ENCODE peak calls at places on chromosomes 3 and 15, in five cellular contexts. Q, Z, N, Y and R are unnamed samples.

GRCh38 chr3:45124379-45124778 is 21.8 kb downstream of the CDCP1 start:
- DNase-seq in Q (peak), Z (no peak), N (peak), Y (no peak), R (peak)

GRCh38 chr3:4418156-4418555 is 48.9 kb downstream of the SUMF1 start:
- DNase-seq in Q (no peak), Z (no peak), N (no peak), Y (no peak), R (no peak)

GRCh38 chr3:103169289-103169688 is 734.5 kb downstream of the ZPLD1 start:
- DNase-seq in Q (peak), Z (no peak), N (no peak), Y (no peak), R (no peak)

GRCh38 chr15:85525755-85526154 is 145.4 kb downstream of the AKAP13 start:
- DNase-seq in Q (no peak), Z (no peak), N (no peak), Y (no peak), R (no peak)

GRCh38 chr3:65481085-65481484 is 557.6 kb downstream of the MAGI1 start:
- DNase-seq in Q (no peak), Z (no peak), N (no peak), Y (no peak), R (no peak)

GRCh38 chr3:177482048-177482741 is 284.9 kb upstream of the TBL1XR1 start:
- DNase-seq in Q (peak), Z (no peak), N (no peak), Y (no peak), R (no peak)

GRCh38 chr3:146546366-146546965 is 2.1 kb upstream of the PLSCR1 start:
- DNase-seq in Q (peak), Z (no peak), N (no peak), Y (no peak), R (no peak)

GRCh38 chr3:58236527-58237237 is 910 bp upstream of the ABHD6 start:
- DNase-seq in Q (peak), Z (no peak), N (no peak), Y (no peak), R (no peak)

GRCh38 chr3:64343692-64344440 is 118.6 kb upstream of the PRICKLE2 start:
- DNase-seq in Q (no peak), Z (no peak), N (no peak), Y (no peak), R (no peak)

GRCh38 chr15:84797212-84797611 is 19.9 kb upstream of the ALPK3 start:
- DNase-seq in Q (no peak), Z (no peak), N (no peak), Y (no peak), R (no peak)

GRCh38 chr3:169323580-169324453 is 339.7 kb downstream of the MECOM start:
- DNase-seq in Q (no peak), Z (no peak), N (no peak), Y (no peak), R (no peak)

GRCh38 chr15:84773716-84774115 is 25.3 kb downstream of the ZNF592 start:
- DNase-seq in Q (no peak), Z (no peak), N (no peak), Y (no peak), R (no peak)

GRCh38 chr3:43291546-43291945 is 5.2 kb downstream of the SNRK start:
- DNase-seq in Q (no peak), Z (no peak), N (no peak), Y (no peak), R (no peak)

GRCh38 chr3:125990253-125990970 is 21.4 kb downstream of the ROPN1B start:
- DNase-seq in Q (peak), Z (peak), N (peak), Y (peak), R (no peak)

GRCh38 chr3:21839592-21839991 is 88.6 kb upstream of the ZNF385D start:
- DNase-seq in Q (peak), Z (no peak), N (no peak), Y (no peak), R (peak)

GRCh38 chr15:75647370-75648155 is at the start of gene SNX33:
- DNase-seq in Q (peak), Z (no peak), N (peak), Y (no peak), R (no peak)

GRCh38 chr3:183638092-183638644 is 2.7 kb downstream of the KLHL24 start:
- DNase-seq in Q (peak), Z (no peak), N (no peak), Y (no peak), R (no peak)

GRCh38 chr15:60905587-60905986 is 323.5 kb downstream of the RORA start:
- DNase-seq in Q (no peak), Z (no peak), N (no peak), Y (no peak), R (no peak)

GRCh38 chr3:112894258-112894657 is 47.6 kb upstream of the CD200R1L start:
- DNase-seq in Q (peak), Z (no peak), N (no peak), Y (no peak), R (no peak)

GRCh38 chr3:19151171-19151570 is 2.9 kb downstream of the KCNH8 start:
- DNase-seq in Q (no peak), Z (no peak), N (no peak), Y (no peak), R (no peak)

GRCh38 chr15:90871097-90871715 is 2.8 kb downstream of the FURIN start:
- DNase-seq in Q (no peak), Z (no peak), N (peak), Y (no peak), R (no peak)

GRCh38 chr15:64379216-64379960 is 1.9 kb downstream of the PCLAF start:
- DNase-seq in Q (no peak), Z (no peak), N (no peak), Y (no peak), R (no peak)

GRCh38 chr15:41975679-41976078 is 3.3 kb upstream of the EHD4 start:
- DNase-seq in Q (no peak), Z (no peak), N (no peak), Y (no peak), R (no peak)

GRCh38 chr15:89654311-89654761 is 931 bp downstream of the KIF7 start:
- DNase-seq in Q (peak), Z (no peak), N (no peak), Y (no peak), R (no peak)

GRCh38 chr15:59437777-59438574 is at the start of gene FAM81A:
- DNase-seq in Q (peak), Z (no peak), N (peak), Y (no peak), R (peak)

GRCh38 chr3:57673158-57673557 is 19.7 kb downstream of the DENND6A start:
- DNase-seq in Q (no peak), Z (no peak), N (no peak), Y (no peak), R (no peak)

GRCh38 chr3:159130108-159130507 is 328.3 kb downstream of the MFSD1 start:
- DNase-seq in Q (peak), Z (no peak), N (no peak), Y (no peak), R (no peak)

GRCh38 chr3:194082596-194083220 is 53.2 kb upstream of the HES1 start:
- DNase-seq in Q (no peak), Z (no peak), N (no peak), Y (no peak), R (peak)

GRCh38 chr3:50953825-50954224 is 279.1 kb downstream of the DOCK3 start:
- DNase-seq in Q (no peak), Z (no peak), N (no peak), Y (no peak), R (no peak)

GRCh38 chr3:50950591-50950990 is 275.9 kb downstream of the DOCK3 start:
- DNase-seq in Q (no peak), Z (no peak), N (no peak), Y (no peak), R (no peak)
- H3K4me3 ChIP-seq in Q (no peak), Z (peak), N (no peak), Y (no peak), R (no peak)

GRCh38 chr3:178588593-178588992 is 52.4 kb downstream of the KCNMB2 start:
- DNase-seq in Q (no peak), Z (no peak), N (no peak), Y (no peak), R (no peak)

GRCh38 chr3:178583963-178584575 is 47.8 kb downstream of the KCNMB2 start:
- DNase-seq in Q (no peak), Z (no peak), N (no peak), Y (no peak), R (no peak)

GRCh38 chr3:178584722-178585121 is 48.5 kb downstream of the KCNMB2 start:
- DNase-seq in Q (no peak), Z (no peak), N (no peak), Y (no peak), R (no peak)

GRCh38 chr3:178585439-178585838 is 49.2 kb downstream of the KCNMB2 start:
- DNase-seq in Q (no peak), Z (no peak), N (no peak), Y (no peak), R (no peak)
- H3K4me3 ChIP-seq in Q (no peak), Z (no peak), N (no peak), Y (no peak), R (no peak)

DNA sequence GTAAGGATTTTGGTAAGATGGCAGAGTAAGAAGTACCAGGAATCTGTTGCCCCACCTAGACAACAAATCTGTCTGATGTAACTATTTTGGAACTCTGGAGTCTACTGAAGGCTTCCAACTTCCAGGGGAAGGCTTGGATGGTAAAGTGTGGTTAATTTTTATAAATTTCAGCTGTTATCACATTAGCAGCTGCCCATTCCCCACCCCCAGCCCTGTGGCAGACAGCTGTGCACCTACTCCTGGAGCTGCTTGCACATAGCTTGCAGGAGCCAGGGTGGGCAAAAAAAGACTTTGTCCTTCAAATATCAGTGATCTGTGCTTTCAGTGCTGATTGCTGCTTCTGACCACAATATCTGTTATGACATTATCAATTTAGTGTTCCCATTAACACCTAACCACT is 47.4 kb downstream of the FRMD5 start:
- DNase-seq in Q (no peak), Z (no peak), N (no peak), Y (no peak), R (no peak)
- H3K4me3 ChIP-seq in Q (no peak), Z (no peak), N (no peak), Y (no peak), R (no peak)

DNA sequence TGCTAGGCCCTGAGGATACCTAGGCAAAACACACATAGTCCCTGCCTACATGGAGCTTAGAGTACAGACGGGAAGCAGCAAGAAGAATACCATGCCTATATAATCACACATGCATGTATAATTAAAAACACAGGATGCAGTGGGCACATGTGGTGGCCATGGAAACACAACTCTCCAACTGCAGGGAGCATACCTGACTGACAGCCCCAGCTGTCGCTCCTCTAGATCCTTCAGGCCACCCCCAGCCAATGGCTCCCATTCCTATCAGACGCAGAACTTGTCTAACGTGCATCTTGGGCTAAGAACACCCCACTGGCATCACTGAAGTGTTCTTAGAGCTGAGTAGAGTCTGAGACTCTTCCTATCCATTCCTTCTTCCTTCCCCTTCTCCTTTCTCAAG is 125.5 kb upstream of the FRMD4B start:
- DNase-seq in Q (no peak), Z (no peak), N (no peak), Y (no peak), R (no peak)
- H3K4me3 ChIP-seq in Q (no peak), Z (no peak), N (no peak), Y (no peak), R (no peak)